ENCODE peak calls at places on chromosomes 6 and 20, in four cellular contexts. W is fibroblast of the aortic adventitia, Z is progenitor cell of endocrine pancreas, S is tibial nerve. Y is an unnamed sample.

GRCh38 chr6:158991017-158991723 is 8.8 kb downstream of the RSPH3 start:
- DNase-seq in W (no peak), S (no peak), Z (no peak), Y (no peak)

GRCh38 chr6:124960757-124961467 is 1.3 kb upstream of the RNF217 start:
- DNase-seq in S (no peak), Z (no peak), W (peak), Y (no peak)

GRCh38 chr6:2938632-2939083 is 32.7 kb downstream of the SERPINB6 start:
- DNase-seq in W (no peak), S (no peak), Z (no peak), Y (peak)

GRCh38 chr20:50930139-50931047 is 844 bp downstream of the ADNP start:
- DNase-seq in S (no peak), W (no peak), Z (peak), Y (peak)

GRCh38 chr6:3617681-3618299 is 133.7 kb downstream of the PXDC1 start:
- DNase-seq in Z (no peak), W (no peak), S (no peak), Y (no peak)

GRCh38 chr6:151330130-151330715 is 61.1 kb downstream of the ZBTB2 start:
- DNase-seq in Z (no peak), S (no peak), W (peak), Y (no peak)

GRCh38 chr6:125095501-125096301 is 57.9 kb upstream of the TPD52L1 start:
- DNase-seq in Z (no peak), W (peak), S (no peak), Y (no peak)

GRCh38 chr20:22763257-22763906 is 179.0 kb upstream of the FOXA2 start:
- DNase-seq in W (peak), Z (no peak), S (no peak), Y (no peak)

GRCh38 chr6:126054802-126055201 is 68.5 kb downstream of the TRMT11 start:
- DNase-seq in W (no peak), S (no peak), Z (no peak), Y (no peak)

GRCh38 chr20:16479666-16480065 is 93.6 kb downstream of the KIF16B start:
- DNase-seq in Z (no peak), S (no peak), W (no peak), Y (no peak)

GRCh38 chr6:111534366-111534765 is 51.3 kb upstream of the REV3L start:
- DNase-seq in S (peak), Z (no peak), W (no peak), Y (peak)

GRCh38 chr20:577167-577791 is 32.8 kb downstream of the TCF15 start:
- DNase-seq in W (peak), Z (no peak), S (no peak), Y (no peak)

GRCh38 chr6:31978831-31979230 is 3.0 kb upstream of the C4A start:
- DNase-seq in W (no peak), Z (no peak), S (no peak), Y (no peak)

GRCh38 chr6:140320081-140320798 is 945.8 kb upstream of the CITED2 start:
- DNase-seq in Z (no peak), S (no peak), W (peak), Y (no peak)

GRCh38 chr6:166786704-166787293 is 159.7 kb upstream of the RPS6KA2 start:
- DNase-seq in S (peak), Z (no peak), W (peak), Y (peak)

DNA sequence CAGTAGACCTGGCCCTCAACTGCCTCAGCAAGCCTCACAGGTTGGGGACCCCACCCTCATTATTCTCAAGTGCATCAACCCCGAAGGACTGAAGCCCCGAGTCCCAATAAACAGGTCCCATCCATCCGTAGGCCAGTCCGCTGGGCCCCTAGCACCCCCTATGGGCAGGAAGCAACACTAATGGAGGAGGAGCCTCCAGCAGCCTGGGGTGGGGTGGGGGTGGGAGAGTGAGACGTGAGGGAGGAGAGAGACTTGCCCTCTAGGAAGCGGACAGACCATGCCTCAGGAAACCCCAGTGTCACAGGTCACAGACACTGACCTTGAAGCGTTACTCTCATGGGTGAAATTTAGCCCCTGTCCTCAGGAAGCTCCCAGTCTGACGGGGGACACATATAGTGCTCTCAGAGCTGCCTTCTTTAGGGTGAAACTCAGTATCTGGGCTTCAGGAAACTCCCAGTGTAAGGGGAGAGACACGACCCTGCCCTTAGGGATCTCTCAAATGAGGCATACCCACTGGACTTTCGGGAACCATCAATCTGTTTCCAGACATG is 125.9 kb downstream of the MRPL14 start:
- DNase-seq in W (no peak), Z (no peak), S (no peak), Y (peak)
- TF ChIP-seq CTCF in W (peak), Z (peak), S (peak), Y (peak)

GRCh38 chr6:109440325-109441068 is at the start of the genes PPIL6 and SMPD2:
- DNase-seq in S (peak), W (peak), Z (peak), Y (peak)
- TF ChIP-seq CTCF in S (peak), W (peak), Z (peak), Y (no peak)

GRCh38 chr6:90296346-90297123 is at the start of gene BACH2:
- DNase-seq in Z (peak), W (peak), S (peak), Y (peak)
- TF ChIP-seq CTCF in Z (peak), W (peak), S (peak), Y (no peak)

GRCh38 chr20:33835773-33836172 is 24.6 kb downstream of the CHMP4B start:
- DNase-seq in W (peak), S (peak), Z (no peak), Y (no peak)

GRCh38 chr20:33837096-33837830 is 26.1 kb downstream of the CHMP4B start:
- DNase-seq in Z (no peak), S (no peak), W (no peak), Y (no peak)

GRCh38 chr20:33840759-33841438 is 29.8 kb downstream of the CHMP4B start:
- DNase-seq in S (no peak), Z (no peak), W (no peak), Y (no peak)

GRCh38 chr20:33839591-33839990 is 28.4 kb downstream of the CHMP4B start:
- DNase-seq in S (no peak), Z (no peak), W (no peak), Y (no peak)

GRCh38 chr20:33838035-33838864 is 27.1 kb downstream of the CHMP4B start:
- DNase-seq in S (no peak), Z (no peak), W (no peak), Y (no peak)
- TF ChIP-seq CTCF in S (no peak), Z (peak), W (no peak), Y (no peak)

GRCh38 chr6:130367767-130368166 is 1.9 kb downstream of the TMEM200A start:
- DNase-seq in W (no peak), S (no peak), Z (no peak), Y (no peak)

GRCh38 chr6:130365166-130366010 is 429 bp upstream of the TMEM200A start:
- DNase-seq in Z (peak), W (peak), S (peak), Y (peak)

GRCh38 chr6:130364224-130364780 is 1.5 kb upstream of the TMEM200A start:
- DNase-seq in Z (no peak), W (no peak), S (no peak), Y (no peak)

GRCh38 chr6:130369821-130370220 is 4.0 kb downstream of the TMEM200A start:
- DNase-seq in S (no peak), W (no peak), Z (no peak), Y (no peak)

DNA sequence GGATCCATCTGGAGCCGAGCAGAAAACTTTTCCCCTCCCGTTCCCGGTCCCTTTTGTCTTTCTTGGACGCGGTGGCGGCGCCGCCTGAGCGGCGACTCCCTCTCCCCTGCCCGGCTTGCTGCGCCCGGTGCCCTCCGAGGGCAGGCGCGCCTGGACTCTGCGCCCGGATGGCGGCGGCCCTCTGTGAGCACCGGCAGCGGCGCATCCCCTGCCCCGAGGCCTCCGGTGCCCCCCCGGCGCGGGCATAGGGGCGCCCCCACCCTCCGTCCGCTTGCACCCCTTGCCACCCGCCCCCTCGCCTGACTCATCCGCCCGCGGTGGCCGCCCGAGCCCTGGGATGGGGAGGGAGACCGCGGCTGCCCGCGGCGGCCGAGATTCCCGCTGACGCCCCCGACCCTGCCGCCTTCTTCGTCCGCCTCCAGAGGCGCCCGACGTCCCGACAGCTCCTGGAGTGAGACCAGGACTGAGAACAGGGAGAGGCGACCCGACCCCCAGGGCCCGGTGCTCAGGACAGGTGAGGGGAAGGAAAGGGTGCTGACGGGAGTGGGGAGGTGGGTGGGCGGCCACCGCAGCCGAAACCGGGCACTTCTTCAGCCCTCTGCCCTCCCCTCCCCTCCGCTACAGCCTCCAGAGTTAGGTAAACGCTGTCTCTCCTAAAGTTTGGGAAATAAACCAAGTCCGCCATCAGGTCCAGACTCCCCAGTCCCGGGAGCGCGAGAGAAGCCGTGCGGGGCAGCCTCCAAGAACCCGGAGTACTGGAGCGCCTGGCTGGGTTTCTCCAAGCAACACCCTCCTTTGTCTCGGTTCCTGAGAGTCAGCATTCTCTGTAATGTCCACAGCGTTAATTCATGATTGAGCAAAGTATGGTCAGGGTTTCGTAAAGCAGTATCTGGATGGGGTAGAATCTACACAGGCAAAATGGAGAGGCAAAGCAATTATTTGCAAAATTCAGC is at the start of gene TMEM200A:
- DNase-seq in W (peak), Z (peak), S (peak), Y (peak)
- TF ChIP-seq CTCF in W (peak), Z (peak), S (no peak), Y (no peak)

GRCh38 chr20:10078403-10078802 is 43.6 kb downstream of the ANKEF1 start:
- DNase-seq in S (no peak), Z (no peak), W (no peak), Y (no peak)

GRCh38 chr20:10075606-10076005 is 40.8 kb downstream of the ANKEF1 start:
- DNase-seq in S (no peak), Z (no peak), W (no peak), Y (no peak)

GRCh38 chr20:10077886-10078285 is 43.1 kb downstream of the ANKEF1 start:
- DNase-seq in S (no peak), W (no peak), Z (no peak), Y (no peak)

GRCh38 chr20:10076126-10077080 is 41.6 kb downstream of the ANKEF1 start:
- DNase-seq in W (peak), Z (no peak), S (no peak), Y (peak)

GRCh38 chr20:10077081-10077471 is 42.3 kb downstream of the ANKEF1 start:
- DNase-seq in S (no peak), Z (no peak), W (no peak), Y (peak)
- TF ChIP-seq CTCF in S (no peak), Z (peak), W (peak), Y (peak)

GRCh38 chr6:156752666-156753301 is 24.4 kb upstream of the ARID1B start:
- DNase-seq in S (no peak), Z (no peak), W (no peak), Y (peak)
- TF ChIP-seq CTCF in S (no peak), Z (peak), W (peak), Y (no peak)

GRCh38 chr20:48295445-48295903 is 510.2 kb upstream of the SULF2 start:
- DNase-seq in S (peak), Z (no peak), W (peak), Y (peak)
- TF ChIP-seq CTCF in S (no peak), Z (peak), W (peak), Y (peak)

DNA sequence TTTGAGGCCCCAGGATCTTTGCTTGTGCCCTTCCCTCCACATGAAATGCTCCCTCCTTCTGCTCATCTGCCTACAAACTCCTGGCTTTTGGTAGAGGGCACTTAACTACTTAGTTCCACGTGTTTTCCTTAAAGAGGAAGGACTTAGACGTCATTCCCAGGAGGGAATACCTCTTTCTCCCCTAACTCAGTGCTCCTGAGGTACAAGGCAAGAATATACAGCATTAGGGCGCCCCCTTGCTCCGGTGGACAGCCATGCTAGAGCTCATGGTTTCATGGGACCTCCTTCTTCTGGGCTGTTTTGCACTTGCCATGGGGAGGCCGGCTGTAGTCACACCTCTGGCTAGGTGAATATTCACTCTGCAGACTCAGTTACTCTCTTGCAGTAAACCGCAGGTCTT is 93.8 kb upstream of the LY86 start:
- DNase-seq in Z (peak), W (no peak), S (peak), Y (peak)
- TF ChIP-seq CTCF in Z (peak), W (no peak), S (peak), Y (no peak)

DNA sequence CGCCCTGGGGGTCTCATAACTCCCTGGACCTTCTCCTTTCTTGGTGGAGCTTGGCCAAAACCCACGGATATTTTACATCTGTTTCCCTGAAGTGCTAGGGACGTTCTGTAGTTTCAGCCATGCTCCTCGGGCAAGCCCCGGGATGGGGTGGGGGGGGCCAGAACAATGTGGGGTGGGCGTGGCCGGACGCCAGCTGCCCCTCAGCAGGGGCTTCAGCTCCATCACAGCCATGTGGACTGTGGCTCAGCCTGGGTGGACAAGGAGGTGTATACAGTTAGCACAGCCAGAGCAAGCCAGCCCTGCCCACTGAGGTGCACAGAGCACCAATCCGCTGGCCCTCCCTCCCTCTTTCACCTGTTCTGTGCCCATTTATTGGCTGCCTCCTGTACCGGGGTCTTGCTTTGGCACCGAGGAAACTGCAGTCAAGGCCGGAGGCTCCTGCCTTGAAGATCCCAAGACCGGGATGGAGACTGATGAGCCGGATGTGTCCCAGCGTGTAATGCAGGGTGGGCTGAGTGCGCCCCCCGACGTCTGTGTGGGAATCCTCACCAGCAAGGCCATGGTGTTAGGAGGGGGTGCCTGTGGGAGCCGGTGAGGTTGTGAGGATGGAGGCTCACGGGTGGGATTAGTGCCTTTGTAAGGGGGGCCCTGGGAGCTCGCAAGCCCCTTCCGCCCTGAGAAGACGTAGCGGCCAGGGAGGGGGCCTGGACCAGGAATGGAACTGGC is 28.0 kb downstream of the FRMD1 start:
- DNase-seq in Z (no peak), S (no peak), W (no peak), Y (no peak)
- TF ChIP-seq CTCF in Z (no peak), S (no peak), W (no peak), Y (no peak)